ENCODE peak calls at places on chromosomes 3 and 15, in eight cellular contexts. One of them, this sample, is unnamed.

GRCh38 chr3:155908086-155908485 is 37.6 kb downstream of the GMPS start:
- DNase-seq in fibroblast of pulmonary artery: no peak
- DNase-seq in fibroblast of the aortic adventitia: no peak
- DNase-seq in cardiac muscle cell: no peak
- DNase-seq in right lobe of liver: no peak
- DNase-seq in foreskin fibroblast: no peak
- DNase-seq in H1: no peak
- DNase-seq in MM.1S: no peak
- DNase-seq in this sample: no peak

GRCh38 chr3:196611761-196612483 is 27.6 kb upstream of the NRROS start:
- DNase-seq in fibroblast of pulmonary artery: peak; percentile 4
- DNase-seq in fibroblast of the aortic adventitia: no peak
- DNase-seq in cardiac muscle cell: no peak
- DNase-seq in right lobe of liver: no peak
- DNase-seq in foreskin fibroblast: no peak
- DNase-seq in H1: no peak
- DNase-seq in MM.1S: no peak
- DNase-seq in this sample: no peak

GRCh38 chr3:135083756-135084155 is 288.7 kb downstream of the EPHB1 start:
- DNase-seq in fibroblast of pulmonary artery: no peak
- DNase-seq in fibroblast of the aortic adventitia: no peak
- DNase-seq in cardiac muscle cell: no peak
- DNase-seq in right lobe of liver: no peak
- DNase-seq in foreskin fibroblast: no peak
- DNase-seq in H1: no peak
- DNase-seq in MM.1S: no peak
- DNase-seq in this sample: no peak

GRCh38 chr15:68311464-68311835 is 33.9 kb downstream of the FEM1B start:
- DNase-seq in fibroblast of pulmonary artery: no peak
- DNase-seq in fibroblast of the aortic adventitia: no peak
- DNase-seq in cardiac muscle cell: no peak
- DNase-seq in right lobe of liver: no peak
- DNase-seq in foreskin fibroblast: no peak
- DNase-seq in H1: peak; percentile 36
- DNase-seq in MM.1S: no peak
- DNase-seq in this sample: no peak

GRCh38 chr15:52980446-52980845 is 190.3 kb upstream of the ONECUT1 start:
- DNase-seq in fibroblast of pulmonary artery: no peak
- DNase-seq in fibroblast of the aortic adventitia: no peak
- DNase-seq in cardiac muscle cell: no peak
- DNase-seq in right lobe of liver: no peak
- DNase-seq in foreskin fibroblast: no peak
- DNase-seq in H1: no peak
- DNase-seq in MM.1S: no peak
- DNase-seq in this sample: no peak

GRCh38 chr15:58771621-58772235 is 626 bp downstream of the MINDY2 start:
- DNase-seq in fibroblast of pulmonary artery: no peak
- DNase-seq in fibroblast of the aortic adventitia: peak; percentile 11
- DNase-seq in cardiac muscle cell: no peak
- DNase-seq in right lobe of liver: peak; percentile 47
- DNase-seq in foreskin fibroblast: peak; percentile 52
- DNase-seq in H1: no peak
- DNase-seq in MM.1S: no peak
- DNase-seq in this sample: peak; percentile 12

GRCh38 chr3:187031934-187032333 is 101.6 kb downstream of the ST6GAL1 start:
- DNase-seq in fibroblast of pulmonary artery: no peak
- DNase-seq in fibroblast of the aortic adventitia: no peak
- DNase-seq in cardiac muscle cell: no peak
- DNase-seq in right lobe of liver: no peak
- DNase-seq in foreskin fibroblast: no peak
- DNase-seq in H1: no peak
- DNase-seq in MM.1S: no peak
- DNase-seq in this sample: no peak

GRCh38 chr3:24857945-24858344 is 363.3 kb upstream of the THRB start:
- DNase-seq in fibroblast of pulmonary artery: no peak
- DNase-seq in fibroblast of the aortic adventitia: no peak
- DNase-seq in cardiac muscle cell: no peak
- DNase-seq in right lobe of liver: no peak
- DNase-seq in foreskin fibroblast: no peak
- DNase-seq in H1: no peak
- DNase-seq in MM.1S: no peak
- DNase-seq in this sample: no peak

GRCh38 chr3:118144919-118145318 is 889.7 kb downstream of the IGSF11 start:
- DNase-seq in fibroblast of pulmonary artery: no peak
- DNase-seq in fibroblast of the aortic adventitia: no peak
- DNase-seq in cardiac muscle cell: no peak
- DNase-seq in right lobe of liver: no peak
- DNase-seq in foreskin fibroblast: no peak
- DNase-seq in H1: no peak
- DNase-seq in MM.1S: peak; percentile 93
- DNase-seq in this sample: no peak

GRCh38 chr15:100141304-100142080 is 200.3 kb downstream of the ADAMTS17 start:
- DNase-seq in fibroblast of pulmonary artery: no peak
- DNase-seq in fibroblast of the aortic adventitia: peak; percentile 23
- DNase-seq in cardiac muscle cell: no peak
- DNase-seq in right lobe of liver: no peak
- DNase-seq in foreskin fibroblast: no peak
- DNase-seq in H1: no peak
- DNase-seq in MM.1S: no peak
- DNase-seq in this sample: no peak

GRCh38 chr3:20232906-20233305 is 46.9 kb upstream of the SGO1 start:
- DNase-seq in fibroblast of pulmonary artery: no peak
- DNase-seq in fibroblast of the aortic adventitia: no peak
- DNase-seq in cardiac muscle cell: no peak
- DNase-seq in right lobe of liver: no peak
- DNase-seq in foreskin fibroblast: no peak
- DNase-seq in H1: no peak
- DNase-seq in MM.1S: no peak
- DNase-seq in this sample: no peak

GRCh38 chr15:86541540-86541939 is 461.9 kb downstream of the AGBL1 start:
- DNase-seq in fibroblast of pulmonary artery: no peak
- DNase-seq in fibroblast of the aortic adventitia: no peak
- DNase-seq in cardiac muscle cell: no peak
- DNase-seq in right lobe of liver: no peak
- DNase-seq in foreskin fibroblast: no peak
- DNase-seq in H1: no peak
- DNase-seq in MM.1S: no peak
- DNase-seq in this sample: no peak

GRCh38 chr3:149128856-149129255 is 582 bp upstream of the HPS3 start:
- DNase-seq in fibroblast of pulmonary artery: peak; percentile 8
- DNase-seq in fibroblast of the aortic adventitia: peak; percentile 44
- DNase-seq in cardiac muscle cell: no peak
- DNase-seq in right lobe of liver: no peak
- DNase-seq in foreskin fibroblast: peak; percentile 26
- DNase-seq in H1: no peak
- DNase-seq in MM.1S: no peak
- DNase-seq in this sample: peak; percentile 35

GRCh38 chr3:149131594-149131993 is 2.2 kb downstream of the HPS3 start:
- DNase-seq in fibroblast of pulmonary artery: no peak
- DNase-seq in fibroblast of the aortic adventitia: no peak
- DNase-seq in cardiac muscle cell: peak; percentile 13
- DNase-seq in right lobe of liver: no peak
- DNase-seq in foreskin fibroblast: no peak
- DNase-seq in H1: no peak
- DNase-seq in MM.1S: no peak
- DNase-seq in this sample: no peak

GRCh38 chr3:149134560-149134959 is 5.1 kb downstream of the HPS3 start:
- DNase-seq in fibroblast of pulmonary artery: peak; percentile 20
- DNase-seq in fibroblast of the aortic adventitia: peak; percentile 35
- DNase-seq in cardiac muscle cell: no peak
- DNase-seq in right lobe of liver: no peak
- DNase-seq in foreskin fibroblast: peak; percentile 18
- DNase-seq in H1: no peak
- DNase-seq in MM.1S: no peak
- DNase-seq in this sample: peak; percentile 53

DNA sequence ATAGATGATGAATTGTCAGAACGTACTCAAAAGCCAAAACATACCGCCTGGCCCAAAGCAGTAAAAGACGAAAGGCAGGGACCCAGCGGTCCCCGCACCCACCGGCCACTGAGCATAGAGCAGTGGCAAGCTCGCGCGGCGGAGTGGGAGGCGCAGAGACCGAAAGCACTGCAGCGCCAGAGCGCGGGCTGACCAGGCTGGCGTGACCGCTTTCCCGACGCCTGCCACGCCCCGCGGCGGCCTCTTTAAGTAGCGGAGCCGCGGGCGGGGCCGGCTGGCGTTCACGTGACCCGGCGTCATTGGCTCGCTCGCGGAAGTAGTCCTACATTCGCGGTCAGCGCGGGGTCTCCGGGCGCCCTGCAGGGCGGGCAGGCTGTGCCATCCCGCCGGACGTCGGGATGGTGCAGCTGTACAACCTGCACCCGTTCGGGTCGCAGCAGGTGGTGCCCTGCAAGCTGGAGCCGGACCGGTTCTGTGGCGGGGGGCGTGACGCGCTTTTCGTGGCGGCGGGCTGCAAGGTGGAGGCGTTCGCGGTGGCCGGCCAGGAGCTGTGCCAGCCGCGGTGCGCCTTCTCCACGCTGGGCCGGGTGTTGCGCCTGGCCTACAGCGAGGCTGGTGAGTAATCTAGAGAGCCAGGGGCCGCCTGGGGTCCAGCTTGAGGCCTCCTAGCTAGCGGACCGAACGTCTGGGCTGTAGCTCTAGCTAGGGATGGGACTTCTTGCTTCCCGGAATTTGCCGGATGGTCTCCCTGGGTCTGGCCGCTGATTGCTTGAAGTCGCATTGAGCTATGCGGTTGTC is at the start of gene HPS3:
- DNase-seq in fibroblast of pulmonary artery: peak; percentile 87
- DNase-seq in fibroblast of the aortic adventitia: peak; percentile 82
- DNase-seq in cardiac muscle cell: peak; percentile 97
- DNase-seq in right lobe of liver: peak; percentile 94
- DNase-seq in foreskin fibroblast: peak; percentile 97
- DNase-seq in H1: peak; percentile 87
- DNase-seq in MM.1S: peak; percentile 95
- DNase-seq in this sample: peak; percentile 87
- TF ChIP-seq CTCF in fibroblast of pulmonary artery: no peak
- TF ChIP-seq CTCF in fibroblast of the aortic adventitia: no peak
- TF ChIP-seq CTCF in cardiac muscle cell: no peak
- TF ChIP-seq CTCF in right lobe of liver: peak; percentile 12
- TF ChIP-seq CTCF in foreskin fibroblast: no peak
- TF ChIP-seq CTCF in H1: no peak
- TF ChIP-seq CTCF in MM.1S: no peak
- TF ChIP-seq CTCF in this sample: no peak

GRCh38 chr3:172153335-172153861 is 114.0 kb downstream of the FNDC3B start:
- DNase-seq in fibroblast of pulmonary artery: peak; percentile 98
- DNase-seq in fibroblast of the aortic adventitia: peak; percentile 96
- DNase-seq in cardiac muscle cell: peak; percentile 59
- DNase-seq in right lobe of liver: peak; percentile 85
- DNase-seq in foreskin fibroblast: peak; percentile 99
- DNase-seq in H1: no peak
- DNase-seq in MM.1S: no peak
- DNase-seq in this sample: peak; percentile 99
- H3K4me3 ChIP-seq in fibroblast of pulmonary artery: no peak overlapping the region
- H3K4me3 ChIP-seq in fibroblast of the aortic adventitia: peak overlapping the region; percentile 7
- H3K4me3 ChIP-seq in cardiac muscle cell: no peak overlapping the region
- H3K4me3 ChIP-seq in right lobe of liver: no peak overlapping the region
- H3K4me3 ChIP-seq in foreskin fibroblast: no peak overlapping the region
- H3K4me3 ChIP-seq in H1: no peak overlapping the region
- H3K4me3 ChIP-seq in MM.1S: no peak overlapping the region
- H3K4me3 ChIP-seq in this sample: no peak overlapping the region

GRCh38 chr3:852033-852432 is 240.8 kb upstream of the CNTN6 start:
- DNase-seq in fibroblast of pulmonary artery: no peak
- DNase-seq in fibroblast of the aortic adventitia: no peak
- DNase-seq in cardiac muscle cell: peak; percentile 9
- DNase-seq in right lobe of liver: no peak
- DNase-seq in foreskin fibroblast: no peak
- DNase-seq in H1: no peak
- DNase-seq in MM.1S: peak; percentile 27
- DNase-seq in this sample: peak; percentile 21
- TF ChIP-seq CTCF in fibroblast of pulmonary artery: no peak
- TF ChIP-seq CTCF in fibroblast of the aortic adventitia: no peak
- TF ChIP-seq CTCF in cardiac muscle cell: no peak
- TF ChIP-seq CTCF in right lobe of liver: peak; percentile 35
- TF ChIP-seq CTCF in foreskin fibroblast: no peak
- TF ChIP-seq CTCF in H1: no peak
- TF ChIP-seq CTCF in MM.1S: peak; percentile 16
- TF ChIP-seq CTCF in this sample: peak; percentile 7

DNA sequence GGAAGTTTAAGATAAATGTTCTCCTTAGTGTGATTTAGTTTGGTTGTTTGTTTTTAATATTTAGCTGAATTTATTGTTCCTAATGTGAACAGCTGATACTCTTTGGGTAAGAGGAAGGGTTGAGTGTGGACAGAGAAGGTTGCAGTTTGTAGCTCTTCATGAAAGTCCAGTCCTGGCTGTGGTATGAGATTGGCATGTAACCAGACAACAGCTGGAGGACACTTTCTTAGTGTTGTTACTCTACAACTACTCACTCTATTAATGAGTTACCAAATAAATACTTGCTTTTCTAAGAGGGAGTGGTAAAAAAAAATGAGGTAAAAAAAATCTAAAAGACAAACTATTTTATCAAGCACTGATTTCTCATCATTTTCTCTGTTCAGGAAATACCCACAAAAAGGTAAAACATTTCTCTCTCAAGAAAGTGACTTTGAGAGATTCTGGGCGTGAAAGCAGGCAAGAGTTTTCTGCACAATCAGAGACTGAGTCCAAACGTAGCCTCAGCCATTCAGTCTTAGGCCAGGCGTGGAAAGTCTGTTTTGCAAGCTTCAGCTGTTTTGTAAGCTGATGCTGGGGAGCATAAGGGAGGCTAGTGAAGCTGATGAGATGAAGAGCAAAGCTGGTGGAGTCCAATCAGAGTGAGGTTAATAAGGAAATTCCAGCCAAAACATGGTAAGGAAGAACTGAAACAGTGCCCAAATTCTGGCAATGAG is 138.5 kb upstream of the ARPP21 start:
- DNase-seq in fibroblast of pulmonary artery: no peak
- DNase-seq in fibroblast of the aortic adventitia: no peak
- DNase-seq in cardiac muscle cell: no peak
- DNase-seq in right lobe of liver: no peak
- DNase-seq in foreskin fibroblast: no peak
- DNase-seq in H1: no peak
- DNase-seq in MM.1S: no peak
- DNase-seq in this sample: no peak
- H3K4me3 ChIP-seq in fibroblast of pulmonary artery: no peak overlapping the region
- H3K4me3 ChIP-seq in fibroblast of the aortic adventitia: no peak overlapping the region
- H3K4me3 ChIP-seq in cardiac muscle cell: no peak overlapping the region
- H3K4me3 ChIP-seq in right lobe of liver: peak overlapping the region; percentile 18
- H3K4me3 ChIP-seq in foreskin fibroblast: no peak overlapping the region
- H3K4me3 ChIP-seq in H1: no peak overlapping the region
- H3K4me3 ChIP-seq in MM.1S: no peak overlapping the region
- H3K4me3 ChIP-seq in this sample: no peak overlapping the region

DNA sequence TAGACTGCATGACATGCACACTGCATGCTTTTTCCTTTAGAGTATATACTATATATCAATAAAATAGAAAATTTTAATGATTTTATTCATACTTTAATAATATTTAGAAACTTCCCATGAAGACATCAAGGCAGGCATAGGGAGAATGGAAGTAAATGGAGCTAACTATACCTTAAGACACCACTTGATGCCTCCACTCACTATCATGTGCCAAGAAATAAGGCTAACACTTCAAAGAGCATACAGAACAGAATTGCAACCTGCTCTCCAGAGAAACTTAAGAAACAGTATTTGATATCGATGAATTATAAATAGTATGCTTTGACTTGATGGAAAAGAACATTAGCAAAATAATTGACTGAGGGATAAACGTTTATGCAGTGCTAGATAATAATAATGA is 192.6 kb upstream of the MBNL1 start:
- DNase-seq in fibroblast of pulmonary artery: peak; percentile 49
- DNase-seq in fibroblast of the aortic adventitia: peak; percentile 47
- DNase-seq in cardiac muscle cell: no peak
- DNase-seq in right lobe of liver: no peak
- DNase-seq in foreskin fibroblast: peak; percentile 38
- DNase-seq in H1: no peak
- DNase-seq in MM.1S: no peak
- DNase-seq in this sample: peak; percentile 53
- TF ChIP-seq CTCF in fibroblast of pulmonary artery: peak; percentile 13
- TF ChIP-seq CTCF in fibroblast of the aortic adventitia: peak; percentile 12
- TF ChIP-seq CTCF in cardiac muscle cell: no peak
- TF ChIP-seq CTCF in right lobe of liver: no peak
- TF ChIP-seq CTCF in foreskin fibroblast: no peak
- TF ChIP-seq CTCF in H1: no peak
- TF ChIP-seq CTCF in MM.1S: no peak
- TF ChIP-seq CTCF in this sample: peak; percentile 10